ENCODE peak calls at places on chromosomes 5 and 9, in four cellular contexts. L is SK-N-SH, N is K562, B is HepG2. Y is an unnamed sample.

GRCh38 chr5:44245936-44246335 is 143.3 kb downstream of the FGF10 start:
- DNase-seq in L (no peak), N (no peak), B (no peak), Y (no peak)

GRCh38 chr5:95549030-95549429 is 5.7 kb downstream of the SKIC3 start:
- DNase-seq in L (no peak), B (no peak), N (no peak), Y (no peak)

GRCh38 chr5:127031147-127031862 is 947 bp upstream of the MARCHF3 start:
- DNase-seq in L (no peak), B (no peak), N (peak; percentile 40), Y (peak; percentile 28)

GRCh38 chr9:37542895-37543294 is 33.3 kb downstream of the FBXO10 start:
- DNase-seq in N (no peak), L (no peak), B (no peak), Y (no peak)

GRCh38 chr9:99024959-99025358 is 80.0 kb upstream of the TGFBR1 start:
- DNase-seq in N (no peak), B (no peak), L (no peak), Y (no peak)

GRCh38 chr9:72800326-72800994 is 152.4 kb downstream of the ALDH1A1 start:
- DNase-seq in N (no peak), B (no peak), L (no peak), Y (no peak)

GRCh38 chr9:21144620-21145019 is 3.0 kb upstream of the IFNW1 start:
- DNase-seq in N (no peak), B (no peak), L (no peak), Y (no peak)

GRCh38 chr9:34347800-34348158 is 18.4 kb downstream of the NUDT2 start:
- DNase-seq in B (no peak), L (no peak), N (no peak), Y (no peak)

GRCh38 chr5:113510836-113511451 is 2.5 kb upstream of the YTHDC2 start:
- DNase-seq in L (peak; percentile 27), N (no peak), B (peak; percentile 50), Y (no peak)

GRCh38 chr5:88677943-88678779 is 204.8 kb downstream of the MEF2C start:
- DNase-seq in B (no peak), L (no peak), N (no peak), Y (peak; percentile 63)

GRCh38 chr9:108442604-108443277 is 413.0 kb downstream of the ACTL7B start:
- DNase-seq in L (no peak), B (peak; percentile 50), N (no peak), Y (no peak)

GRCh38 chr9:13027834-13028233 is 251.7 kb downstream of the MPDZ start:
- DNase-seq in L (no peak), B (no peak), N (no peak), Y (no peak)

GRCh38 chr5:132017316-132017715 is 5.9 kb upstream of the ACSL6 start:
- DNase-seq in L (no peak), B (no peak), N (no peak), Y (no peak)

GRCh38 chr5:125409496-125410351 is 663.3 kb upstream of the ZNF608 start:
- DNase-seq in N (no peak), L (no peak), B (no peak), Y (no peak)

GRCh38 chr5:40485021-40485998 is 194.4 kb upstream of the PTGER4 start:
- DNase-seq in N (no peak), B (no peak), L (no peak), Y (no peak)

GRCh38 chr9:93827545-93828330 is 127.4 kb downstream of the BARX1 start:
- DNase-seq in B (peak; percentile 43), N (peak; percentile 87), L (peak; percentile 96), Y (peak; percentile 81)

GRCh38 chr5:54944364-54944763 is 41.0 kb downstream of the ESM1 start:
- DNase-seq in B (no peak), L (peak; percentile 22), N (peak; percentile 20), Y (no peak)

GRCh38 chr5:2703041-2703440 is 48.4 kb downstream of the IRX2 start:
- DNase-seq in L (no peak), N (no peak), B (no peak), Y (no peak)

GRCh38 chr5:149830579-149830978 is 100.5 kb downstream of the PPARGC1B start:
- DNase-seq in L (no peak), N (no peak), B (no peak), Y (no peak)

GRCh38 chr5:141672856-141673813 is 8.9 kb downstream of the ARAP3 start:
- DNase-seq in N (no peak), L (no peak), B (no peak), Y (no peak)

GRCh38 chr5:142421158-142421617 is 96.4 kb upstream of the SPRY4 start:
- DNase-seq in B (peak; percentile 91), L (peak; percentile 73), N (no peak), Y (no peak)

GRCh38 chr9:135373151-135373685 is 106.4 kb upstream of the PPP1R26 start:
- DNase-seq in N (no peak), B (no peak), L (no peak), Y (no peak)

GRCh38 chr5:180739271-180739670 is 587 bp downstream of the OR2Y1 start:
- DNase-seq in B (no peak), L (no peak), N (no peak), Y (no peak)

GRCh38 chr9:95896580-95896979 is 21.1 kb downstream of the ERCC6L2 start:
- DNase-seq in L (no peak), B (no peak), N (no peak), Y (no peak)

GRCh38 chr9:79233542-79233941 is 338.2 kb upstream of the TLE4 start:
- DNase-seq in L (peak; percentile 24), B (peak; percentile 33), N (no peak), Y (peak; percentile 54)

GRCh38 chr5:135426102-135427082 is 20.8 kb downstream of the DCANP1 start:
- DNase-seq in L (peak; percentile 69), B (peak; percentile 66), N (peak; percentile 63), Y (no peak)

GRCh38 chr5:145117285-145117684 is 717.9 kb downstream of the PRELID2 start:
- DNase-seq in L (no peak), N (no peak), B (no peak), Y (no peak)

GRCh38 chr9:117184173-117184572 is 230.7 kb downstream of the ASTN2 start:
- DNase-seq in L (peak; percentile 71), N (no peak), B (no peak), Y (no peak)

GRCh38 chr9:85263288-85263687 is 478.5 kb downstream of the AGTPBP1 start:
- DNase-seq in N (no peak), L (no peak), B (no peak), Y (no peak)

GRCh38 chr5:10591159-10591558 is 27.3 kb downstream of the ANKRD33B start:
- DNase-seq in L (no peak), N (no peak), B (no peak), Y (no peak)

GRCh38 chr5:34656001-34656699 is at the start of gene RAI14:
- DNase-seq in B (peak; percentile 41), L (peak; percentile 85), N (peak; percentile 98), Y (peak; percentile 84)

GRCh38 chr9:6034954-6035353 is 19.5 kb upstream of the RANBP6 start:
- DNase-seq in B (peak; percentile 15), L (no peak), N (no peak), Y (no peak)

GRCh38 chr5:140469259-140469658 is 67.6 kb downstream of the ANKHD1 start:
- DNase-seq in L (no peak), N (no peak), B (no peak), Y (no peak)

GRCh38 chr5:57482671-57483106 is at the start of gene ACTBL2:
- DNase-seq in L (no peak), B (no peak), N (no peak), Y (no peak)

GRCh38 chr5:16406630-16407029 is 59.0 kb downstream of the ZNF622 start:
- DNase-seq in L (no peak), B (no peak), N (no peak), Y (no peak)

GRCh38 chr5:154575869-154576806 is 98.1 kb upstream of the HAND1 start:
- DNase-seq in B (peak; percentile 4), N (no peak), L (peak; percentile 40), Y (no peak)

GRCh38 chr9:131676431-131676972 is 63.4 kb downstream of the RAPGEF1 start:
- DNase-seq in B (no peak), L (no peak), N (no peak), Y (no peak)

GRCh38 chr5:146962801-146963355 is 84.3 kb upstream of the PPP2R2B start:
- DNase-seq in B (no peak), N (no peak), L (no peak), Y (no peak)

DNA sequence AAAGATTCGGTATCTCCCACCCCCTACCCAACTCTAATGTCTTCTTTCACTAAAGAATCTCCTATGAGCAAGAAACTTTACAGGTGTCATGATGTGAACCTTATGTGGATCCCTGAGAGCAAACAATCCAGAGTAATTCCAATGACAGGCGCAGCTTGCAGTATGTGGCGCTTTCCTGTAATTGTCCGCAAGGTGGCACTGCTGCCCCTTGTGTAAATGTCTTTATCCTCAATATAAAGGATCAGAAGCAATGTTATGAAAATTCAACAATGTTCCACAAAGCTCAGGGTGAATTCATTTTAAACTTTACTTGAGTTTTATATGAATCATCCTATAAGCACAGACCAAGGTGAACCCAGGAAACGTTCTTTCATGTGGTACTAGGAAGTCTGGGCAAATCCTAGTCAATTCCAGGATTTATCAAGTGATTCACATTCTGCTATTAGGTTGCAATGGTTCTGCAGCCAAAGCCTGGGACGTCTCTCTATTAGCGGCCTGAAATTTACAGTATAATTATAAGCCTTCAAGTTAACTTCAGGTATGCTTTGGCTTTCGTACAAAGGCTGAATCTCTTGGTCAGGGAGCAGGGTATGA is 113.7 kb downstream of the TRPM6 start:
- DNase-seq in B (peak; percentile 63), L (peak; percentile 56), N (peak; percentile 44), Y (peak; percentile 78)
- TF ChIP-seq FOXJ3 in B (no peak), L (no peak), N (no peak), Y (no peak)

GRCh38 chr5:115333164-115333563 is 36.7 kb upstream of the CCDC112 start:
- DNase-seq in L (no peak), B (no peak), N (no peak), Y (no peak)
- TF ChIP-seq FOXJ3 in L (no peak), B (no peak), N (no peak), Y (no peak)

DNA sequence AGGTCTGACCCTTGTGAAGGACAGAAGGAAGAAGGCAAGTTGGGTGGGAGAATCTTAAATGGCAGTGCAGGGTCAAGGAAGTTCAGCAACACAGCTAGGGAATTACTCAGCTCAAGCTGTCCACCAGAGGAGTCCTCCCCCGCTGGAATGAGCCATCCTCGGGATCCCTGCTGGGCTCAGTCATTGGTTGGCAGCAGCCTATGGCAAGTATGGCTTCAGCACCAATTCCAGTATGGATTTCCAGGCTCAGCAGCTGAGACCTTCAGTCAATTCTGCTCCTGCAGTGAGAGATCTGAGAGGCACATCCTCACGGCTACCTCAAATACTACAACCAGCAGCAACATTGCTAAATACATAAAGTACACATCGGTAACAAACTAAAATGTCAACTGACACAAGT is 280.6 kb upstream of the PIK3R1 start:
- DNase-seq in B (no peak), L (no peak), N (no peak), Y (no peak)
- TF ChIP-seq FOXJ3 in B (no peak), L (no peak), N (no peak), Y (no peak)

DNA sequence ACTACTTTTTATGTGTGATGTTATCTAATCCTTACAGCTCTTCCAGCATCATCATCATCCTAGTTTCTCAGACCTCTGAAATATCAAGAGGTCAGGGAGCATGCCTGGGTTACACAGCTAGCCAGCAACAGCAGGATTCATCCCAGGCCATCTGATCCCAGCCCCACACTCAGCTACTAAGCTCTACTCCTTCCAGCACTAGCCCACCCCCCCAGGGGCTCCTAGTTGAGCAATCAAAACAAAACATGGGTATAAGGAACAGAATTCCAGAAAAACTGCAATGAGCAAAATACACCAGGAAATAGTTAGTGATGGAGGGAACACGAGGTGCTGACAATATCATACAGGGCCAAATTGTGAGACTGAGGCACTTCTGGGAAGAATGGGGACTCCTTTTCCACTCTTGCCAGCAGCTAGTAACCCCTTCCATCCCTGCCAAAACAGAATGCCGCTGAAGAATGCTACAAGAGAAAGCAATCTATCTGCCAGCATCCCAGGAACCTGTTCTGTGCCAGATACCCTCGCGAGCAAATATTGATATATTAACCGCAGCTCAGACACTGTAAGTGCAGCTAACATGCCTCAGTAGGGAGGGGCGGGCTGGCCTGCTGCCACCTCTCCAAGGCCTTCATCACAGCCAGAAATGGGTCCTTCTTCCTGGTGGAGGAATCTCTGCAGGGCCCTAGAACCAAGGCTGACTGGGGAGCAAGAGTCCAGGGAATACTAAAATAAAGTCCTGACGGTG is 161.4 kb downstream of the SLIT3 start:
- DNase-seq in B (no peak), N (no peak), L (no peak), Y (no peak)
- TF ChIP-seq FOXJ3 in B (no peak), N (no peak), L (no peak), Y (no peak)

Y was measured in WTC11.